ENCODE peak calls at places on chromosome 3, in four cellular contexts. M is ovary, G is uterus, I is adrenal gland. O is an unnamed sample.

GRCh38 chr3:120559228-120560061 is 36.7 kb upstream of the NDUFB4 start:
- DNase-seq in G (no peak), I (peak; percentile 91), M (peak; percentile 76), O (no peak)

GRCh38 chr3:134944429-134944828 is 149.4 kb downstream of the EPHB1 start:
- DNase-seq in G (no peak), I (no peak), M (no peak), O (no peak)

GRCh38 chr3:183159319-183159718 is 3.2 kb downstream of the LAMP3 start:
- DNase-seq in I (no peak), G (no peak), M (no peak), O (no peak)

GRCh38 chr3:99637381-99638111 is 848 bp upstream of the COL8A1 start:
- DNase-seq in I (no peak), M (peak; percentile 42), G (peak; percentile 37), O (no peak)

GRCh38 chr3:47554335-47554734 is 24.3 kb downstream of the CSPG5 start:
- DNase-seq in I (no peak), G (no peak), M (no peak), O (no peak)

GRCh38 chr3:13539285-13539625 is 9.7 kb upstream of the FBLN2 start:
- DNase-seq in M (no peak), G (no peak), I (no peak), O (no peak)

GRCh38 chr3:188309437-188310269 is 155.7 kb downstream of the LPP start:
- DNase-seq in I (no peak), G (no peak), M (no peak), O (no peak)

GRCh38 chr3:178203650-178204049 is 332.6 kb upstream of the KCNMB2 start:
- DNase-seq in I (no peak), M (no peak), G (no peak), O (no peak)

GRCh38 chr3:156685752-156686151 is 11.4 kb downstream of the TIPARP start:
- DNase-seq in I (no peak), M (no peak), G (no peak), O (no peak)

GRCh38 chr3:42066516-42067181 is 24.5 kb upstream of the TRAK1 start:
- DNase-seq in I (no peak), M (no peak), G (no peak), O (no peak)

GRCh38 chr3:23810342-23811116 is 4.8 kb downstream of the UBE2E1 start:
- DNase-seq in I (peak; percentile 69), M (peak; percentile 74), G (peak; percentile 39), O (peak; percentile 89)

GRCh38 chr3:27848826-27849225 is 126.7 kb upstream of the EOMES start:
- DNase-seq in M (no peak), I (no peak), G (no peak), O (no peak)

GRCh38 chr3:125083776-125084175 is 28.0 kb upstream of the HEG1 start:
- DNase-seq in M (no peak), I (no peak), G (no peak), O (no peak)

GRCh38 chr3:169144691-169145090 is 518.8 kb downstream of the MECOM start:
- DNase-seq in I (no peak), G (no peak), M (no peak), O (no peak)

GRCh38 chr3:155391583-155391982 is 98.1 kb upstream of the STRIT1 start:
- DNase-seq in M (no peak), G (peak; percentile 49), I (no peak), O (no peak)

GRCh38 chr3:14900881-14901873 is 46.2 kb upstream of the NR2C2 start:
- DNase-seq in G (no peak), M (no peak), I (no peak), O (no peak)

GRCh38 chr3:8882171-8882593 is 81.1 kb downstream of the RAD18 start:
- DNase-seq in I (no peak), M (no peak), G (no peak), O (no peak)
- H3K4me3 ChIP-seq in I (no peak overlapping the region), M (no peak overlapping the region), G (no peak overlapping the region), O (no peak overlapping the region)

DNA sequence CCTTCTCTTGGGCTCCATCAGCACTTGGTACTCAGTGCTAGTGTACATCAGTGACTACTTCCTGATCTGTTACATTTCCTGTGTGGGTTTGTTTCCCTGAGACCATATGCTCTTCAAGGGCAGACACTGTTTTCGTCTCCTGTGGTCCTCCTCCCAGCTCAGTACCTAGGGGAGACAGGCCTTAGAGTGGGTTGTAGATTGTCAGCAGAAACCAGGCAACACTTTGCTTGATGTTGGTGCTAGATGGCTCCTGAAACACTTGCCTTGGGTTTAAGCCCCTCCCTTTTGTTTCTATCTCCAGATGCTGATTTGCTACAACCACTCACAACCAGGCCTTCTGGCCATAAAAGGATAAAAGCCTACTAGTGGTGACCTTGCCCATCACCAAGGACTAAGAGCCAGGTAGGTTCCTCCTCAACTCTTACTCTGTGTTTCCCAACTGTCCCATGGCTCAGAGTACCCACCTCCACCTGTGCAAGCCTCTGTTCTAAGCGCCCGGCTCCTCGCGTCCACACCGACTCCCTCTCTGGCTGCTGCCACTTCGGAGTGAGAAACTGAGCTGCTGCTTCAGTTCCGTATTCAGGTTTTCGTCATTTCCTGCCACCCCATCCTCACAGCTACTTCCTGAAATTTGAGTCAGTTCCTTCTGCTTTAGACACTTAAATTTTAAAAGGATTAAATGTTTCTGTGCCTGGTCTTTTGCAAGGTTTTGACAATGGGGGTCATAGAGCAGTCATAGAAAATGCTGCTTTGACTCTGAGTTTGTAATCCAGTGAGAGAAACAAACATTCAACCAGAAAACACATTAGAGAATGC is at the start of gene HCLS1:
- DNase-seq in M (no peak), G (peak; percentile 18), I (peak; percentile 75), O (peak; percentile 59)
- TF ChIP-seq POLR2A in M (no peak), G (peak; percentile 27), I (peak; percentile 36), O (no peak)

GRCh38 chr3:185253645-185254410 is at the start of gene EHHADH:
- DNase-seq in I (peak; percentile 79), G (peak; percentile 46), M (peak; percentile 58), O (peak; percentile 92)
- TF ChIP-seq CTCF in I (no peak), G (no peak), M (no peak), O (no peak)

GRCh38 chr3:175526191-175526590 is 667.1 kb downstream of the NAALADL2 start:
- DNase-seq in G (no peak), I (no peak), M (no peak), O (no peak)
- H3K4me3 ChIP-seq in G (peak overlapping the region; percentile 19), I (peak overlapping the region; percentile 18), M (peak overlapping the region; percentile 30), O (no peak overlapping the region)

GRCh38 chr3:196585044-196585757 is 16.7 kb downstream of the FBXO45 start:
- DNase-seq in M (no peak), I (no peak), G (no peak), O (no peak)

DNA sequence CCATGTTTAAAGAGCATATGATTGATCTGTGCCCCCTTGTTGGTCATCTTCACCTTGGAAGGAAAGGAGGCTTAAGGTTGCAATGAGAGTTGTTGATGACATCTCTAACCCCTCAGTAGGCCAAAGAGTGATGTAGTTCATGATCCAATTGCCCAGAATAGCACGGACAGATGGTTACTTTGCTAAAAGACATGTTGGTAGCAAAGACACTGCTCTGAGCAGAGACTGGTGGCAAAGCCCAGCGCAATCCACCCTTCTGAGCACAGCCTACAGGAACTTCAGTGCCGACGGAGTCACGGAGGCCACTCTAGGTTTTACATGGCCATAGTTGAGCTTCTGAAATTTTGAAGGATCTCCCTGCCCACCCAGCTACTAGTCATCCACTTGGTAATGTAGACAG is 21.8 kb downstream of the FBXO45 start:
- DNase-seq in G (no peak), I (no peak), M (no peak), O (no peak)
- TF ChIP-seq POLR2A in G (no peak), I (no peak), M (no peak), O (no peak)

DNA sequence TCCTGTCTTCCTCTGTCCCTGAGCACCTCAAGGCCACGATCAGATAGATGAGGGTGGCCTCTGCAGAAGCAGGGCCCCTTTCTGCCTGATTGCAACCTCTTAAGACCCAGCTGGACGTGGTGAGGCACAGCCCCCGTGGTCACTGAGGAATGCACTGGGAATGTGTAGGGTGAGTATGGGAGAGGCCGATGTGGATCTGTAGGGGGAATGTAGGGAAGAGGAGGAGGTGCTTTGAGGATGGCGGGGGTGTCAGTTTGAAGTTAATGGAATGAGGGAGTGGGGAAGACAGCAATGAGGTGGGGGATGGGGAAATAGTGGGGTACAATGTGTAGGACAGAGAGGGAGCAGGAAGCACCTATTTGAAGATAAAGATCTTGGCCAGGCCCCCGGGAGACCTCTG is 785 bp upstream of the IQCF5 start:
- DNase-seq in I (no peak), G (no peak), M (no peak), O (no peak)
- TF ChIP-seq CTCF in I (no peak), G (no peak), M (no peak), O (no peak)